ENCODE peak calls at places on chromosomes 3 and 15, in seven cellular contexts. K is GM20000, B is OCI-LY7, F is IMR-90, H is AG04449, R is H9, E is WTC11. S is an unnamed sample.

GRCh38 chr3:182118081-182118480 is 406.4 kb downstream of the SOX2 start:
- DNase-seq in F (no peak), H (no peak), K (no peak), R (no peak), B (no peak), E (no peak), S (no peak)

GRCh38 chr3:33096103-33096868 is 660 bp downstream of the GLB1 start:
- DNase-seq in E (peak; percentile 54), R (peak; percentile 47), B (peak; percentile 51), H (no peak), K (peak; percentile 55), F (peak; percentile 30), S (peak; percentile 64)

GRCh38 chr15:89457086-89457485 is 39.3 kb downstream of the RHCG start:
- DNase-seq in K (no peak), E (no peak), H (no peak), B (peak; percentile 84), R (no peak), F (peak; percentile 28), S (no peak)

GRCh38 chr15:83602021-83602420 is 51.9 kb upstream of the ADAMTSL3 start:
- DNase-seq in H (no peak), F (no peak), K (no peak), R (no peak), E (no peak), B (no peak), S (no peak)

GRCh38 chr15:101124731-101125558 is 126.9 kb downstream of the CHSY1 start:
- DNase-seq in R (no peak), F (peak; percentile 99), H (peak; percentile 77), E (no peak), K (no peak), B (no peak), S (no peak)

GRCh38 chr3:72494076-72495000 is 353.9 kb downstream of the SHQ1 start:
- DNase-seq in F (peak; percentile 11), B (no peak), H (no peak), E (no peak), R (no peak), K (no peak), S (no peak)

GRCh38 chr15:27679621-27680521 is 419.2 kb downstream of the OCA2 start:
- DNase-seq in F (no peak), E (no peak), B (no peak), K (no peak), H (no peak), R (peak; percentile 50), S (no peak)

GRCh38 chr3:29696311-29696710 is 415.4 kb downstream of the RBMS3 start:
- DNase-seq in B (no peak), R (no peak), K (no peak), E (no peak), F (no peak), H (no peak), S (no peak)

GRCh38 chr3:89624494-89624893 is 517.1 kb downstream of the EPHA3 start:
- DNase-seq in K (no peak), E (no peak), F (no peak), R (no peak), B (no peak), H (no peak), S (no peak)

GRCh38 chr15:44535509-44536297 is 1.2 kb upstream of the EIF3J start:
- DNase-seq in B (peak; percentile 42), H (no peak), E (no peak), F (no peak), K (no peak), R (peak; percentile 41), S (peak; percentile 57)

GRCh38 chr3:115706311-115706829 is 83.1 kb downstream of the GAP43 start:
- DNase-seq in B (no peak), F (peak; percentile 83), K (no peak), H (no peak), R (no peak), E (no peak), S (no peak)

GRCh38 chr3:107705046-107705445 is 182.3 kb downstream of the BBX start:
- DNase-seq in B (no peak), K (no peak), H (peak; percentile 23), R (no peak), F (no peak), E (no peak), S (no peak)

GRCh38 chr3:186938716-186939115 is 8.4 kb downstream of the ST6GAL1 start:
- DNase-seq in B (no peak), R (no peak), F (peak; percentile 75), K (no peak), E (no peak), H (no peak), S (no peak)

GRCh38 chr3:169945313-169945712 is 21.3 kb upstream of the SEC62 start:
- DNase-seq in B (peak; percentile 93), F (no peak), E (no peak), K (peak; percentile 78), H (no peak), R (no peak), S (peak; percentile 75)

GRCh38 chr3:140186421-140186920 is 251.5 kb downstream of the CLSTN2 start:
- DNase-seq in H (peak; percentile 17), B (no peak), E (no peak), K (no peak), F (peak; percentile 50), R (no peak), S (no peak)

GRCh38 chr3:42547401-42547945 is 34.3 kb downstream of the SEC22C start:
- DNase-seq in R (peak; percentile 81), K (peak; percentile 74), B (peak; percentile 58), H (no peak), F (peak; percentile 44), E (peak; percentile 83), S (peak; percentile 72)

GRCh38 chr15:48868549-48868948 is 9.4 kb upstream of the EID1 start:
- DNase-seq in K (no peak), F (peak; percentile 87), R (no peak), E (no peak), B (no peak), H (peak; percentile 54), S (no peak)

GRCh38 chr3:16317561-16317945 is 52.5 kb downstream of the OXNAD1 start:
- DNase-seq in B (no peak), R (no peak), E (no peak), K (no peak), H (no peak), F (no peak), S (no peak)

GRCh38 chr3:50587806-50588758 is 18.8 kb downstream of the HEMK1 start:
- DNase-seq in B (no peak), E (no peak), K (peak; percentile 40), R (no peak), H (no peak), F (no peak), S (peak; percentile 96)

GRCh38 chr3:147413712-147414325 is 4.7 kb downstream of the ZIC1 start:
- DNase-seq in F (no peak), E (peak; percentile 36), R (peak; percentile 61), H (no peak), B (no peak), K (peak; percentile 11), S (no peak)

GRCh38 chr3:178712247-178712646 is 176.0 kb downstream of the KCNMB2 start:
- DNase-seq in F (no peak), H (no peak), K (no peak), B (no peak), E (no peak), R (no peak), S (no peak)

GRCh38 chr3:178711753-178712152 is 175.5 kb downstream of the KCNMB2 start:
- DNase-seq in B (no peak), K (no peak), H (no peak), R (no peak), F (no peak), E (no peak), S (no peak)

GRCh38 chr3:178719036-178719635 is 182.9 kb downstream of the KCNMB2 start:
- DNase-seq in F (no peak), R (no peak), K (no peak), H (no peak), E (no peak), B (no peak), S (no peak)

GRCh38 chr3:178714971-178715832 is 179.0 kb downstream of the KCNMB2 start:
- DNase-seq in H (no peak), E (no peak), B (no peak), K (no peak), F (no peak), R (no peak), S (no peak)
- TF ChIP-seq CTCF in H (no peak), E (no peak), B (no peak), K (no peak), F (no peak), R (no peak), S (no peak)

GRCh38 chr3:6223572-6223971 is 637.3 kb upstream of the GRM7 start:
- DNase-seq in E (no peak), B (no peak), F (no peak), R (no peak), H (no peak), K (no peak), S (no peak)
- TF ChIP-seq CTCF in E (no peak), B (no peak), F (no peak), R (no peak), H (no peak), K (no peak), S (no peak)

GRCh38 chr3:152197451-152197850 is 71.3 kb upstream of the MBNL1 start:
- DNase-seq in E (no peak), K (no peak), F (peak; percentile 50), B (no peak), H (no peak), R (no peak), S (no peak)

GRCh38 chr3:152197937-152198336 is 70.8 kb upstream of the MBNL1 start:
- DNase-seq in H (no peak), K (no peak), F (no peak), B (peak; percentile 43), R (no peak), E (no peak), S (no peak)

GRCh38 chr3:152199069-152199838 is 69.5 kb upstream of the MBNL1 start:
- DNase-seq in B (peak; percentile 45), H (no peak), K (no peak), F (no peak), E (no peak), R (no peak), S (peak; percentile 12)

GRCh38 chr3:152196782-152197181 is 71.9 kb upstream of the MBNL1 start:
- DNase-seq in H (no peak), K (no peak), F (no peak), B (peak; percentile 57), R (no peak), E (no peak), S (no peak)

GRCh38 chr3:152198655-152199054 is 70.1 kb upstream of the MBNL1 start:
- DNase-seq in K (no peak), R (no peak), E (no peak), H (no peak), F (no peak), B (peak; percentile 59), S (peak; percentile 30)
- TF ChIP-seq CTCF in K (no peak), R (no peak), E (no peak), H (no peak), F (no peak), B (no peak), S (no peak)

DNA sequence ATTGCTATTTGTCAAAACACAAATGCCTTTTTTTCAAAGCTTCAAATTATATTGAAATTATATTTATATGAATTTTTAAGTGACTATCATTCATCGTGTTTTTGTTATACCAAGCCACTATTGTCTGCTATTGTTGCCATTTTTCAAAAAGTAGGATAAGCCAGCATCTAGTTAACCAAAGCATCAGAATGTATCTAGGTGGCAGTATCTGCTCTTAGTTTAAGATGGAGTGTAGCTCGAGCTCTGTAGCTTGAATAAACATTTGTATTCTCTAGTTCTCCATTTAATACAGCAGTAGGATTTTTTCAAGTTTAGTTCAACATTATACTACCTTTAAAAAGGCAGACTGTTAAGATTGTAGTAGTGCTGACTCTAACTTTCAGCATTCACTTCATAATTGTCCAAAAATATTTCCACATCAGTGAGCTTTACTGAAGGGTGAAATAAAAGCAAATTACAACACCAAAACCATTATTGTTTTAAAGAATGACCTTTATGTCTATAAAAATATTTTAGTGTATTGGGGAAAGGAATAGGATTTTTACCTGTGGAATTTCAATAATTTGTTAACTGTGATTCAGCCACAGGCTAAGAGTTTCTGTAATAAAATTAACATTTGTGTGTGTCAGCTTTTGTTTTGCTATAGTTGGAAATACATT is 19.6 kb upstream of the C15orf61 start:
- DNase-seq in B (peak; percentile 57), H (no peak), F (peak; percentile 54), K (peak; percentile 22), R (no peak), E (no peak), S (no peak)
- TF ChIP-seq CTCF in B (peak; percentile 81), H (peak; percentile 43), F (peak; percentile 58), K (peak; percentile 7), R (peak; percentile 41), E (no peak), S (no peak)